ENCODE peak calls at places on chromosomes 13 and 19, in four cellular contexts. I is GM03348; W is stimulated activated naive CD8-positive, alpha-beta T cell treated with anti-CD3 and anti-CD28 coated beads, Interleukin-15, Interleukin-2, amounts not matched to agents 100 U/mL and 50 U/mL, for 24 hours; D is BJ. X is an unnamed sample.

GRCh38 chr19:8877854-8878705 is 45.9 kb downstream of the MBD3L1 start:
- DNase-seq in I (no peak), W (peak), D (no peak), X (no peak)

GRCh38 chr13:26300140-26300539 is 46.2 kb downstream of the CDK8 start:
- DNase-seq in I (peak), W (peak), D (peak), X (no peak)

GRCh38 chr13:37700887-37701286 is 102.3 kb upstream of the POSTN start:
- DNase-seq in I (no peak), W (no peak), D (no peak), X (no peak)

GRCh38 chr19:388691-389090 is 20.3 kb downstream of the C2CD4C start:
- DNase-seq in I (no peak), W (no peak), D (no peak), X (no peak)

GRCh38 chr19:47608908-47609879 is at the start of gene BICRA:
- DNase-seq in I (peak), W (peak), D (no peak), X (no peak)

GRCh38 chr19:58575183-58576041 is 2.3 kb upstream of the MZF1 start:
- DNase-seq in I (peak), W (peak), D (peak), X (no peak)

GRCh38 chr19:55070755-55071502 is 4.7 kb upstream of the EPS8L1 start:
- DNase-seq in I (peak), W (no peak), D (no peak), X (no peak)

GRCh38 chr19:23758187-23759074 is at the start of gene ZNF681:
- DNase-seq in I (peak), W (peak), D (peak), X (peak)

GRCh38 chr19:29491491-29491890 is 34.3 kb upstream of the VSTM2B start:
- DNase-seq in I (no peak), W (no peak), D (no peak), X (no peak)

GRCh38 chr13:98927954-98928927 is 49.6 kb downstream of the DOCK9 start:
- DNase-seq in I (peak), W (no peak), D (peak), X (no peak)

GRCh38 chr13:81275666-81276258 is 934.8 kb upstream of the SPRY2 start:
- DNase-seq in I (no peak), W (no peak), D (no peak), X (no peak)

GRCh38 chr13:45861352-45861751 is 9.8 kb upstream of the SIAH3 start:
- DNase-seq in I (no peak), W (no peak), D (no peak), X (peak)

GRCh38 chr13:65292488-65292901 is 1937.6 kb downstream of the PCDH9 start:
- DNase-seq in I (peak), W (no peak), D (peak), X (peak)

GRCh38 chr19:31348416-31349159 is 648 bp downstream of the TSHZ3 start:
- DNase-seq in I (peak), W (no peak), D (no peak), X (no peak)

GRCh38 chr19:18464646-18465045 is 26.7 kb upstream of the ISYNA1 start:
- DNase-seq in I (peak), W (no peak), D (no peak), X (peak)

GRCh38 chr13:21297452-21297851 is 121.0 kb downstream of the MRPL57 start:
- DNase-seq in I (no peak), W (no peak), D (no peak), X (no peak)

GRCh38 chr19:28150129-28150528 is 1062.8 kb downstream of the UQCRFS1 start:
- DNase-seq in I (no peak), W (no peak), D (no peak), X (no peak)

GRCh38 chr13:31945202-31945978 is 86.2 kb upstream of the FRY start:
- DNase-seq in I (peak), W (no peak), D (peak), X (peak)

GRCh38 chr19:35048911-35049411 is 7.4 kb downstream of the HPN start:
- DNase-seq in I (no peak), W (no peak), D (no peak), X (no peak)

GRCh38 chr19:50759886-50760285 is 10.4 kb upstream of the GPR32 start:
- DNase-seq in I (no peak), W (no peak), D (no peak), X (no peak)

GRCh38 chr19:19230505-19230904 is 18.7 kb downstream of the NCAN start:
- DNase-seq in I (no peak), W (no peak), D (no peak), X (no peak)

GRCh38 chr13:113086031-113086750 is 19.4 kb upstream of the F7 start:
- DNase-seq in I (no peak), W (no peak), D (no peak), X (no peak)

GRCh38 chr13:61654501-61654900 is 238.9 kb upstream of the PCDH20 start:
- DNase-seq in I (no peak), W (no peak), D (no peak), X (no peak)

GRCh38 chr13:109146912-109147624 is 517.7 kb downstream of the MYO16 start:
- DNase-seq in I (peak), W (no peak), D (peak), X (no peak)

X was measured in AG04449.